ENCODE peak calls at places on chromosomes 13 and 19, in nine cellular contexts. V is tibial nerve, B is pancreas, N is SK-N-SH, P is Peyer's patch, Q is A549, D is astrocyte, K is RWPE2, X is transverse colon. U is an unnamed sample. For H3K4me1, the result is how much of the 10 kb centered on the place peaks cover.

GRCh38 chr13:111158136-111158805 is 43.2 kb downstream of the ARHGEF7 start:
- DNase-seq in V (no peak), B (no peak), N (no peak), P (no peak), Q (no peak), D (peak), K (no peak), X (no peak), U (no peak)

GRCh38 chr13:31835932-31836331 is 96.6 kb downstream of the RXFP2 start:
- DNase-seq in V (no peak), B (no peak), N (no peak), P (no peak), Q (no peak), D (peak), K (no peak), X (no peak), U (no peak)

GRCh38 chr13:23695711-23696512 is 125.7 kb downstream of the TNFRSF19 start:
- DNase-seq in V (no peak), B (no peak), N (no peak), P (no peak), Q (no peak), D (no peak), K (no peak), X (no peak), U (peak)

GRCh38 chr13:111289251-111289650 is 31.2 kb upstream of the TEX29 start:
- DNase-seq in V (no peak), B (no peak), N (no peak), P (no peak), Q (no peak), D (no peak), K (no peak), X (no peak), U (no peak)

GRCh38 chr13:31629085-31629785 is 110.1 kb upstream of the RXFP2 start:
- DNase-seq in V (no peak), B (no peak), N (no peak), P (no peak), Q (no peak), D (peak), K (no peak), X (no peak), U (no peak)

GRCh38 chr13:39130298-39130697 is 92.0 kb downstream of the NHLRC3 start:
- DNase-seq in V (no peak), B (no peak), N (no peak), P (no peak), Q (no peak), D (no peak), K (no peak), X (no peak), U (no peak)

GRCh38 chr13:54415753-54416366 is 1387.2 kb downstream of the OLFM4 start:
- DNase-seq in V (no peak), B (no peak), N (no peak), P (no peak), Q (no peak), D (no peak), K (no peak), X (no peak), U (no peak)

GRCh38 chr19:45554481-45554880 is 30.1 kb downstream of the OPA3 start:
- DNase-seq in V (no peak), B (no peak), N (no peak), P (no peak), Q (no peak), D (no peak), K (no peak), X (no peak), U (no peak)

GRCh38 chr13:41960195-41960699 is 662 bp downstream of the VWA8 start:
- DNase-seq in V (no peak), B (no peak), N (no peak), P (peak), Q (no peak), D (peak), K (no peak), X (peak), U (no peak)

GRCh38 chr13:35964764-35965163 is 166.4 kb downstream of the DCLK1 start:
- DNase-seq in V (no peak), B (no peak), N (no peak), P (no peak), Q (peak), D (no peak), K (no peak), X (no peak), U (no peak)

GRCh38 chr19:6719540-6719861 is 949 bp downstream of the C3 start:
- DNase-seq in V (no peak), B (no peak), N (no peak), P (no peak), Q (no peak), D (no peak), K (no peak), X (no peak), U (no peak)

GRCh38 chr19:35090160-35090794 is 25.3 kb upstream of the FXYD3 start:
- DNase-seq in V (peak), B (peak), N (peak), P (no peak), Q (peak), D (peak), K (no peak), X (peak), U (peak)

GRCh38 chr13:32910530-32910929 is 105.7 kb upstream of the KL start:
- DNase-seq in V (no peak), B (no peak), N (no peak), P (no peak), Q (no peak), D (no peak), K (no peak), X (no peak), U (no peak)

GRCh38 chr19:37938379-37938778 is 31.4 kb downstream of the SIPA1L3 start:
- DNase-seq in V (no peak), B (no peak), N (no peak), P (no peak), Q (no peak), D (no peak), K (no peak), X (no peak), U (no peak)

GRCh38 chr13:30915691-30916541 is 9.8 kb downstream of the MEDAG start:
- DNase-seq in V (no peak), B (no peak), N (peak), P (no peak), Q (no peak), D (no peak), K (no peak), X (no peak), U (no peak)

GRCh38 chr19:51365211-51366049 is 758 bp downstream of the ETFB start:
- DNase-seq in V (peak), B (no peak), N (no peak), P (no peak), Q (peak), D (peak), K (no peak), X (peak), U (no peak)

GRCh38 chr19:16441661-16442071 is 30.1 kb downstream of the EPS15L1 start:
- DNase-seq in V (no peak), B (no peak), N (peak), P (no peak), Q (peak), D (no peak), K (no peak), X (no peak), U (no peak)

GRCh38 chr13:102774210-102774560 is 599 bp upstream of the TEX30 start:
- DNase-seq in V (no peak), B (peak), N (no peak), P (no peak), Q (no peak), D (no peak), K (no peak), X (no peak), U (no peak)

GRCh38 chr19:38134538-38135149 is 89.4 kb downstream of the DPF1 start:
- DNase-seq in V (no peak), B (peak), N (peak), P (no peak), Q (peak), D (no peak), K (no peak), X (peak), U (no peak)

GRCh38 chr13:98482476-98483444 is 94.1 kb downstream of the STK24 start:
- DNase-seq in V (peak), B (peak), N (no peak), P (peak), Q (no peak), D (peak), K (no peak), X (peak), U (peak)

GRCh38 chr13:41562083-41562482 is 104.7 kb downstream of the RGCC start:
- DNase-seq in V (peak), B (no peak), N (no peak), P (no peak), Q (no peak), D (peak), K (no peak), X (peak), U (no peak)

GRCh38 chr13:90393408-90393807 is 954.1 kb upstream of the MIR17HG start:
- DNase-seq in V (no peak), B (no peak), N (no peak), P (no peak), Q (no peak), D (no peak), K (no peak), X (no peak), U (no peak)

GRCh38 chr19:16736709-16737108 is 17.1 kb downstream of the NWD1 start:
- DNase-seq in V (no peak), B (no peak), N (no peak), P (no peak), Q (peak), D (no peak), K (no peak), X (no peak), U (no peak)

GRCh38 chr19:51370230-51370629 is 1.4 kb upstream of the CLDND2 start:
- DNase-seq in V (no peak), B (no peak), N (no peak), P (no peak), Q (no peak), D (no peak), K (no peak), X (no peak), U (no peak)

GRCh38 chr19:6103217-6103644 is 7.1 kb downstream of the RFX2 start:
- DNase-seq in V (peak), B (peak), N (no peak), P (no peak), Q (no peak), D (peak), K (peak), X (peak), U (peak)

GRCh38 chr19:2041436-2041685 is 9.7 kb downstream of the MKNK2 start:
- DNase-seq in V (no peak), B (no peak), N (no peak), P (no peak), Q (no peak), D (no peak), K (no peak), X (no peak), U (no peak)

GRCh38 chr19:2043269-2043641 is 7.8 kb downstream of the MKNK2 start:
- DNase-seq in V (no peak), B (peak), N (no peak), P (peak), Q (no peak), D (no peak), K (no peak), X (no peak), U (peak)

GRCh38 chr19:2042485-2043268 is 8.4 kb downstream of the MKNK2 start:
- DNase-seq in V (no peak), B (peak), N (no peak), P (peak), Q (no peak), D (no peak), K (peak), X (peak), U (peak)

GRCh38 chr19:2040647-2041435 is 10.2 kb downstream of the MKNK2 start:
- DNase-seq in V (no peak), B (peak), N (no peak), P (no peak), Q (no peak), D (no peak), K (no peak), X (no peak), U (peak)

GRCh38 chr19:2041686-2042484 is 9.2 kb downstream of the MKNK2 start:
- DNase-seq in V (peak), B (peak), N (peak), P (peak), Q (peak), D (peak), K (peak), X (peak), U (peak)
- H3K4me1 ChIP-seq in V (under half), B (half or more), N (under half), P (under half), Q (half or more), D (under half), K (under half), X (under half), U (half or more)

GRCh38 chr19:2523630-2524311 is 47.8 kb downstream of the GADD45B start:
- DNase-seq in V (no peak), B (no peak), N (no peak), P (no peak), Q (peak), D (peak), K (no peak), X (no peak), U (no peak)
- TF ChIP-seq CTCF in V (no peak), B (no peak), N (peak), P (no peak), Q (no peak), D (peak), K (no peak), X (peak), U (no peak)

GRCh38 chr13:48528720-48529119 is 4.2 kb downstream of the RCBTB2 start:
- DNase-seq in V (no peak), B (no peak), N (no peak), P (no peak), Q (no peak), D (no peak), K (no peak), X (no peak), U (no peak)
- H3K27ac ChIP-seq in V (no peak), B (no peak), N (no peak), P (no peak), Q (no peak), D (no peak), K (no peak), X (no peak), U (no peak)

DNA sequence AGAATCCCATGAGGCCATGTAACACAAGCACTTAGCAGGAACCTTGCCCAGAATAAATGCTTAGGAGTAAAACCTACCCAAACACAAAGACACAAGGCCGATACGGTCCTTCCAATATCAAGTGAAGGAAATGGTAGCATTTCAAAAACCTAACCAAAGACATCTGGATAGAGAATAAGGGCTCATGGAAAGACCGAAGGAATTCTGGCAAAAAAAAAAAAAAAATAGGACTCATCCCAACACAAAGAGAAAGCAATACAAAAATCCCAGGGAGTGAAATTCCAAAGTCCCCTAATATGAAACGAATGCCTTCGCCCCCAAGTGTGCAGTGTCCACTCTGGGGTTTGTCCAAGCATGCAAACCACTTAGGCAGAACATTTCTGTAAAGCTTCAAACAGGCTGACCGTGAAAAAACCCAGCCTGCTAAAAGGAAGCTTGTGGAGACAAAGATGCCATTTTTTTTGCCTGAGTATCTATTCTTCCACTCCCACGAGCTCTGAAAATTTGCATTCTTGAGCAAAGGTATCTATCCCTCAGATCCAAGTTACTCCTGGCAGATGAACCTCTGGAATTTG is 10.9 kb downstream of the ZC3H4 start:
- DNase-seq in V (no peak), B (no peak), N (no peak), P (no peak), Q (no peak), D (no peak), K (no peak), X (no peak), U (no peak)
- H3K4me1 ChIP-seq in V (under half), B (under half), N (under half), P (under half), Q (under half), D (under half), K (under half), X (under half), U (under half)

GRCh38 chr19:46624958-46625661 is at the start of gene PTGIR:
- DNase-seq in V (peak), B (no peak), N (peak), P (no peak), Q (no peak), D (peak), K (peak), X (peak), U (no peak)
- TF ChIP-seq CTCF in V (no peak), B (no peak), N (no peak), P (no peak), Q (no peak), D (no peak), K (no peak), X (no peak), U (no peak)

GRCh38 chr13:37492741-37493514 is 105.6 kb downstream of the POSTN start:
- DNase-seq in V (no peak), B (no peak), N (no peak), P (no peak), Q (no peak), D (peak), K (no peak), X (no peak), U (no peak)
- H3K27ac ChIP-seq in V (no peak), B (no peak), N (peak), P (no peak), Q (no peak), D (peak), K (no peak), X (no peak), U (no peak)

DNA sequence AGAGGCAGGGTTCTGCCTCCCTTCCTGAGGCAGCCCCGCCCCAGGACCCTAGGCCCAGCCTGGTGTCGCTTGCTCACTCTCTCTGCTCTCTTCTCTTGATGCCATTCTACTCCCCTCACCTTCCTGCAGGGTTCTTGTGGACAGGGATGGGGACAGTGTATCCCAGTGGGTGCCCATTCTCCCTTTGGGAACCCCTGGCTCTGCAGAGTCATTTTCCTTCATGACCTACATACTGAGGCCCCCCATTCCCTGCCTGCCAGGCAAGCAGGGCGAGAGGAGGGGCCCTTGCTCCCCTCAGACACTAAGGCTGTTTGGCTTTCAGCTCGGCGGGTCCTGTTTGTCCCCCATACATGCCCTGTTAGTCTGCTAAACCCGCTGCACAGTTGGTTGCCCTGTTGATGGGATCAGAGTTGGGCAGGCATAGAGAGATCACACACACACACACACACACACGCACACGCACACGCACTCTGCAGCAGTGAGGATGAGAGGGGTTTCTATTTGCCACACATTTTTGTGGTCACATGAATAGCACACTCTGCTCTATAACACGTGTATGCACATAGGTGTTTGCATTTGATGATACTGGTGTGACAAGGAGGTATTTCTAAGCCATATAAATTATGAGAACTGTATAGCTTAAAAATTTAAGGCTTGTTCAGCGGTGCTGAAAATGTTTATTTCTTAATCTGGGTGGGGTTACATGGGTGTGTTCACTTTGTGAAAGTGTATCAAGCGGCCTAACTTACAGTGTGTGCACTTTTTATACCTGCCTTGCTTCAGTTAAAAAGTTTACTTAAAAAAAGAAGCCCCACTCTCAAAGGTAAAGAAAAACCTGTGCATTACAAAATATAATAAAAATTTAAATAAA is 20.3 kb downstream of the NFIX start:
- DNase-seq in V (no peak), B (no peak), N (no peak), P (no peak), Q (no peak), D (peak), K (no peak), X (no peak), U (no peak)
- H3K4me1 ChIP-seq in V (under half), B (under half), N (under half), P (under half), Q (under half), D (half or more), K (under half), X (under half), U (half or more)

DNA sequence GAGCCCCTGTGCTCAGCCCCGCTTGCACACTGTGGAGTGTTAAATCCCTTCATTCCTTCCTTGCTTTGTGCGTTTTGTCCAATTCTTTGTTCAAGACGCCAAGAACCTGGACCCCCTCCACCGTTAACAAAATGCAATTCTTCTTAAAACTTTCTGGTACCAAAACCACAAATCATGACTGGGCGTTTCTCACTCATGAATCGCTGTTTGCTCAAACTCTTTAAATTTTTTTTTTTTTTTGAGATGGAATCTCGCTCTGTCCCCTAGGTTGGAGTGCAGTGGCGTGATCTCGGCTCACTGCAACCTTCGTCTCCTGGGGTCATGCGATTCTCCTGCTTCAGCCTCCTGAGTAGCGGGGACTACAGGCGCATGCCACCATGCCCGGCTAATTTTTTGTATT is 841 bp downstream of the ZNF20 start:
- DNase-seq in V (no peak), B (no peak), N (no peak), P (no peak), Q (no peak), D (peak), K (no peak), X (no peak), U (no peak)
- TF ChIP-seq CTCF in V (no peak), B (no peak), N (no peak), P (no peak), Q (no peak), D (no peak), K (no peak), X (no peak), U (no peak)

U was measured in upper lobe of right lung.